ENCODE peak calls at places on chromosomes 12 and 14, in five cellular contexts. Z is HCT116, D is NCI-H1092 treated with DMSO at 0.1 percent for 48 hours, F is SIG-M5, M is HFF-Myc. I is an unnamed sample.

GRCh38 chr14:37864861-37865718 is 269.7 kb downstream of the TTC6 start:
- DNase-seq in Z (no peak), D (no peak), F (no peak), M (peak), I (no peak)

GRCh38 chr12:94203796-94204195 is 55.4 kb downstream of the PLXNC1 start:
- DNase-seq in Z (no peak), D (no peak), F (no peak), M (no peak), I (no peak)

GRCh38 chr12:26648584-26648983 is 184.4 kb downstream of the ITPR2 start:
- DNase-seq in Z (no peak), D (no peak), F (no peak), M (peak), I (no peak)

GRCh38 chr14:63777024-63777423 is 49.2 kb upstream of the SGPP1 start:
- DNase-seq in Z (peak), D (no peak), F (no peak), M (no peak), I (no peak)

GRCh38 chr12:90741611-90742010 is 213.4 kb downstream of the CCER1 start:
- DNase-seq in Z (no peak), D (no peak), F (no peak), M (no peak), I (no peak)

GRCh38 chr12:49979061-49979586 is 6.4 kb downstream of the AQP6 start:
- DNase-seq in Z (no peak), D (no peak), F (no peak), M (no peak), I (no peak)

GRCh38 chr14:24394275-24394674 is 4.5 kb upstream of the NYNRIN start:
- DNase-seq in Z (peak), D (no peak), F (no peak), M (no peak), I (no peak)

GRCh38 chr12:16389594-16389993 is 42.1 kb downstream of the MGST1 start:
- DNase-seq in Z (no peak), D (no peak), F (no peak), M (peak), I (no peak)

GRCh38 chr12:131831021-131831571 is 2.9 kb downstream of the MMP17 start:
- DNase-seq in Z (no peak), D (peak), F (no peak), M (no peak), I (no peak)

GRCh38 chr12:46402861-46403731 is 30.5 kb upstream of the SLC38A2 start:
- DNase-seq in Z (no peak), D (no peak), F (no peak), M (no peak), I (no peak)

GRCh38 chr14:51436630-51437029 is 196.6 kb downstream of the TMX1 start:
- DNase-seq in Z (no peak), D (no peak), F (no peak), M (no peak), I (no peak)

GRCh38 chr12:64571346-64571745 is 38.9 kb upstream of the RASSF3 start:
- DNase-seq in Z (no peak), D (no peak), F (no peak), M (no peak), I (no peak)

GRCh38 chr12:55847033-55847432 is 4.3 kb upstream of the MMP19 start:
- DNase-seq in Z (no peak), D (no peak), F (no peak), M (peak), I (no peak)

GRCh38 chr12:129662184-129662583 is 241.6 kb downstream of the TMEM132D start:
- DNase-seq in Z (no peak), D (no peak), F (no peak), M (no peak), I (no peak)

GRCh38 chr12:90393089-90393488 is 561.9 kb downstream of the CCER1 start:
- DNase-seq in Z (no peak), D (no peak), F (no peak), M (no peak), I (no peak)

GRCh38 chr14:104603623-104604401 is 760 bp downstream of the TMEM179 start:
- DNase-seq in Z (no peak), D (peak), F (no peak), M (no peak), I (no peak)

GRCh38 chr14:90548455-90548854 is 151.6 kb downstream of the CALM1 start:
- DNase-seq in Z (no peak), D (no peak), F (no peak), M (no peak), I (no peak)

GRCh38 chr12:115646210-115646609 is 631.3 kb downstream of the MED13L start:
- DNase-seq in Z (no peak), D (no peak), F (no peak), M (no peak), I (no peak)

GRCh38 chr12:125824276-125824675 is 759.0 kb downstream of the AACS start:
- DNase-seq in Z (no peak), D (no peak), F (no peak), M (no peak), I (no peak)

GRCh38 chr12:72178244-72178643 is 93.9 kb upstream of the TRHDE start:
- DNase-seq in Z (no peak), D (no peak), F (no peak), M (no peak), I (no peak)

GRCh38 chr12:95277139-95277538 is 59.5 kb downstream of the VEZT start:
- DNase-seq in Z (no peak), D (no peak), F (no peak), M (peak), I (no peak)

GRCh38 chr14:36555998-36556743 is 26.2 kb downstream of the NKX2-8 start:
- DNase-seq in Z (no peak), D (no peak), F (no peak), M (no peak), I (no peak)

GRCh38 chr14:104583424-104584114 is 4.0 kb downstream of the C14orf180 start:
- DNase-seq in Z (no peak), D (no peak), F (no peak), M (no peak), I (no peak)

GRCh38 chr14:102095871-102096568 is 9.2 kb upstream of the HSP90AA1 start:
- DNase-seq in Z (no peak), D (no peak), F (no peak), M (no peak), I (no peak)

GRCh38 chr12:1013618-1014489 is 22.8 kb downstream of the ERC1 start:
- DNase-seq in Z (peak), D (no peak), F (no peak), M (peak), I (peak)

GRCh38 chr14:55913324-55914035 is 204.7 kb upstream of the PELI2 start:
- DNase-seq in Z (no peak), D (no peak), F (no peak), M (no peak), I (no peak)

GRCh38 chr12:51086933-51087332 is 3.5 kb upstream of the CSRNP2 start:
- DNase-seq in Z (no peak), D (no peak), F (no peak), M (no peak), I (no peak)

GRCh38 chr14:103832046-103832445 is 15.3 kb downstream of the PPP1R13B start:
- DNase-seq in Z (no peak), D (no peak), F (no peak), M (no peak), I (no peak)

GRCh38 chr12:123270380-123271181 is 1.1 kb downstream of the CDK2AP1 start:
- DNase-seq in Z (no peak), D (no peak), F (no peak), M (no peak), I (no peak)